ENCODE peak calls at places on chromosomes 5 and 9, in six cellular contexts. One of them, this sample, is unnamed.

GRCh38 chr5:166716856-166717492 is 1574.5 kb upstream of the WWC1 start:
- DNase-seq in cardiac muscle cell: no peak
- DNase-seq in adrenal gland: no peak
- DNase-seq in right atrium auricular region: no peak
- DNase-seq in ovary: no peak
- DNase-seq in fibroblast of the aortic adventitia: no peak
- DNase-seq in this sample: no peak

GRCh38 chr9:129838707-129839259 is 3.5 kb downstream of the USP20 start:
- DNase-seq in adrenal gland: no peak
- DNase-seq in cardiac muscle cell: no peak
- DNase-seq in ovary: no peak
- DNase-seq in right atrium auricular region: no peak
- DNase-seq in fibroblast of the aortic adventitia: peak
- DNase-seq in this sample: peak

GRCh38 chr9:3528466-3528865 is 2.7 kb upstream of the RFX3 start:
- DNase-seq in adrenal gland: no peak
- DNase-seq in fibroblast of the aortic adventitia: no peak
- DNase-seq in cardiac muscle cell: no peak
- DNase-seq in ovary: no peak
- DNase-seq in right atrium auricular region: no peak
- DNase-seq in this sample: no peak

GRCh38 chr9:35816708-35817107 is 1.9 kb upstream of the HINT2 start:
- DNase-seq in cardiac muscle cell: no peak
- DNase-seq in right atrium auricular region: no peak
- DNase-seq in adrenal gland: no peak
- DNase-seq in fibroblast of the aortic adventitia: no peak
- DNase-seq in ovary: no peak
- DNase-seq in this sample: no peak

GRCh38 chr5:174937201-174938130 is 213.1 kb downstream of the MSX2 start:
- DNase-seq in cardiac muscle cell: no peak
- DNase-seq in adrenal gland: no peak
- DNase-seq in right atrium auricular region: no peak
- DNase-seq in fibroblast of the aortic adventitia: no peak
- DNase-seq in ovary: no peak
- DNase-seq in this sample: no peak

GRCh38 chr5:69230181-69230580 is 4.5 kb upstream of the CDK7 start:
- DNase-seq in ovary: no peak
- DNase-seq in right atrium auricular region: no peak
- DNase-seq in cardiac muscle cell: no peak
- DNase-seq in fibroblast of the aortic adventitia: no peak
- DNase-seq in adrenal gland: no peak
- DNase-seq in this sample: no peak

GRCh38 chr9:113187935-113188595 is 33.0 kb downstream of the FKBP15 start:
- DNase-seq in cardiac muscle cell: no peak
- DNase-seq in right atrium auricular region: peak
- DNase-seq in ovary: no peak
- DNase-seq in adrenal gland: no peak
- DNase-seq in fibroblast of the aortic adventitia: peak
- DNase-seq in this sample: peak

GRCh38 chr5:127031147-127031862 is 947 bp upstream of the MARCHF3 start:
- DNase-seq in cardiac muscle cell: peak
- DNase-seq in right atrium auricular region: no peak
- DNase-seq in ovary: no peak
- DNase-seq in fibroblast of the aortic adventitia: no peak
- DNase-seq in adrenal gland: peak
- DNase-seq in this sample: no peak

GRCh38 chr5:159933531-159934485 is 17.5 kb downstream of the ADRA1B start:
- DNase-seq in ovary: no peak
- DNase-seq in fibroblast of the aortic adventitia: no peak
- DNase-seq in cardiac muscle cell: no peak
- DNase-seq in right atrium auricular region: no peak
- DNase-seq in adrenal gland: no peak
- DNase-seq in this sample: no peak

GRCh38 chr5:20601678-20602100 is 613.7 kb upstream of the CDH18 start:
- DNase-seq in ovary: no peak
- DNase-seq in right atrium auricular region: no peak
- DNase-seq in cardiac muscle cell: no peak
- DNase-seq in fibroblast of the aortic adventitia: peak
- DNase-seq in adrenal gland: no peak
- DNase-seq in this sample: no peak

GRCh38 chr5:145778144-145778900 is 56.8 kb downstream of the PRELID2 start:
- DNase-seq in right atrium auricular region: peak
- DNase-seq in cardiac muscle cell: no peak
- DNase-seq in ovary: no peak
- DNase-seq in adrenal gland: no peak
- DNase-seq in fibroblast of the aortic adventitia: no peak
- DNase-seq in this sample: no peak

GRCh38 chr9:113990975-113991471 is 87.1 kb downstream of the AMBP start:
- DNase-seq in ovary: no peak
- DNase-seq in right atrium auricular region: no peak
- DNase-seq in fibroblast of the aortic adventitia: peak
- DNase-seq in adrenal gland: no peak
- DNase-seq in cardiac muscle cell: no peak
- DNase-seq in this sample: no peak

GRCh38 chr5:143987751-143988560 is 176.0 kb downstream of the HMHB1 start:
- DNase-seq in ovary: no peak
- DNase-seq in right atrium auricular region: no peak
- DNase-seq in cardiac muscle cell: no peak
- DNase-seq in fibroblast of the aortic adventitia: no peak
- DNase-seq in adrenal gland: no peak
- DNase-seq in this sample: no peak

GRCh38 chr9:87610200-87611155 is 112.8 kb downstream of the DAPK1 start:
- DNase-seq in ovary: no peak
- DNase-seq in right atrium auricular region: no peak
- DNase-seq in adrenal gland: no peak
- DNase-seq in cardiac muscle cell: no peak
- DNase-seq in fibroblast of the aortic adventitia: peak
- DNase-seq in this sample: no peak

GRCh38 chr9:100428871-100429654 is 2.1 kb downstream of the MSANTD3 start:
- DNase-seq in ovary: peak
- DNase-seq in cardiac muscle cell: no peak
- DNase-seq in right atrium auricular region: peak
- DNase-seq in fibroblast of the aortic adventitia: peak
- DNase-seq in adrenal gland: peak
- DNase-seq in this sample: peak

GRCh38 chr9:107024193-107024592 is 161.2 kb downstream of the ZNF462 start:
- DNase-seq in ovary: no peak
- DNase-seq in cardiac muscle cell: no peak
- DNase-seq in fibroblast of the aortic adventitia: no peak
- DNase-seq in adrenal gland: no peak
- DNase-seq in right atrium auricular region: no peak
- DNase-seq in this sample: no peak

GRCh38 chr5:89537800-89538199 is 654.8 kb upstream of the MEF2C start:
- DNase-seq in cardiac muscle cell: no peak
- DNase-seq in ovary: no peak
- DNase-seq in fibroblast of the aortic adventitia: no peak
- DNase-seq in right atrium auricular region: no peak
- DNase-seq in adrenal gland: no peak
- DNase-seq in this sample: no peak

GRCh38 chr9:129111143-129111761 is at the start of gene PTPA:
- DNase-seq in fibroblast of the aortic adventitia: peak
- DNase-seq in right atrium auricular region: peak
- DNase-seq in adrenal gland: peak
- DNase-seq in ovary: peak
- DNase-seq in cardiac muscle cell: peak
- DNase-seq in this sample: peak

GRCh38 chr5:32428426-32428825 is 16.1 kb downstream of the ZFR start:
- DNase-seq in right atrium auricular region: no peak
- DNase-seq in adrenal gland: no peak
- DNase-seq in cardiac muscle cell: no peak
- DNase-seq in ovary: no peak
- DNase-seq in fibroblast of the aortic adventitia: no peak
- DNase-seq in this sample: no peak

GRCh38 chr9:136379891-136380290 is 6.4 kb upstream of the CARD9 start:
- DNase-seq in ovary: no peak
- DNase-seq in fibroblast of the aortic adventitia: no peak
- DNase-seq in adrenal gland: no peak
- DNase-seq in cardiac muscle cell: no peak
- DNase-seq in right atrium auricular region: no peak
- DNase-seq in this sample: no peak

GRCh38 chr5:167912944-167913343 is 378.5 kb upstream of the WWC1 start:
- DNase-seq in ovary: no peak
- DNase-seq in cardiac muscle cell: no peak
- DNase-seq in adrenal gland: no peak
- DNase-seq in fibroblast of the aortic adventitia: peak
- DNase-seq in right atrium auricular region: no peak
- DNase-seq in this sample: no peak

GRCh38 chr5:157371655-157372471 is 88.2 kb upstream of the NIPAL4 start:
- DNase-seq in right atrium auricular region: no peak
- DNase-seq in fibroblast of the aortic adventitia: peak
- DNase-seq in adrenal gland: no peak
- DNase-seq in ovary: no peak
- DNase-seq in cardiac muscle cell: no peak
- DNase-seq in this sample: peak

GRCh38 chr5:102590467-102590866 is 91.7 kb upstream of the SLCO6A1 start:
- DNase-seq in cardiac muscle cell: no peak
- DNase-seq in adrenal gland: no peak
- DNase-seq in ovary: no peak
- DNase-seq in right atrium auricular region: no peak
- DNase-seq in fibroblast of the aortic adventitia: no peak
- DNase-seq in this sample: no peak

DNA sequence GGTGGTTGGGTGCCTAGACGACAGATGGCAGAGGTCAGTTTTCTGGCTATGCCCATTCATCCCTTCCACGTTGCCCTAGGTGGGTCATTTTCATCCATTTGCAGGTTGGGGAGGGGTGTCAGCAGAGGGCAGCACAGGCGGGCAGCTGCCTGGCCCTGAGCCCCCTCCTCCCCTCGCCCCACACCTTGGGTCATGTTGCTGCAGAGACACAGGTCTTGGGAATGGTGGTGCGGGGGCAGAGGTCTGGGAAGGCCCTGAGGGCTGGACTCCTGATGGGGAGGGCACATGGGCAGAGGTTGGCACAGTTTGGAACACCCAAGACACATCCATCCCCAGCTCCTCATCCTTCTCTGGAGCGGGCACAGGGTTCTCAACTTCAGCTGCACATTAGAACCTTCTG is 103.2 kb upstream of the LMX1B start:
- DNase-seq in cardiac muscle cell: no peak
- DNase-seq in ovary: no peak
- DNase-seq in right atrium auricular region: no peak
- DNase-seq in fibroblast of the aortic adventitia: no peak
- DNase-seq in adrenal gland: no peak
- DNase-seq in this sample: no peak
- TF ChIP-seq CTCF in cardiac muscle cell: no peak
- TF ChIP-seq CTCF in ovary: no peak
- TF ChIP-seq CTCF in right atrium auricular region: no peak
- TF ChIP-seq CTCF in fibroblast of the aortic adventitia: no peak
- TF ChIP-seq CTCF in adrenal gland: no peak
- TF ChIP-seq CTCF in this sample: no peak

GRCh38 chr9:95495529-95495928 is 21.2 kb downstream of the PTCH1 start:
- DNase-seq in cardiac muscle cell: no peak
- DNase-seq in fibroblast of the aortic adventitia: no peak
- DNase-seq in adrenal gland: no peak
- DNase-seq in ovary: no peak
- DNase-seq in right atrium auricular region: no peak
- DNase-seq in this sample: no peak

GRCh38 chr9:95494022-95494415 is 22.8 kb downstream of the PTCH1 start:
- DNase-seq in adrenal gland: no peak
- DNase-seq in ovary: no peak
- DNase-seq in right atrium auricular region: no peak
- DNase-seq in fibroblast of the aortic adventitia: no peak
- DNase-seq in cardiac muscle cell: no peak
- DNase-seq in this sample: no peak

GRCh38 chr9:95495988-95496387 is 20.8 kb downstream of the PTCH1 start:
- DNase-seq in adrenal gland: no peak
- DNase-seq in fibroblast of the aortic adventitia: no peak
- DNase-seq in cardiac muscle cell: no peak
- DNase-seq in ovary: no peak
- DNase-seq in right atrium auricular region: no peak
- DNase-seq in this sample: no peak

GRCh38 chr9:95491543-95492330 is 25.0 kb downstream of the PTCH1 start:
- DNase-seq in ovary: no peak
- DNase-seq in adrenal gland: no peak
- DNase-seq in cardiac muscle cell: no peak
- DNase-seq in right atrium auricular region: no peak
- DNase-seq in fibroblast of the aortic adventitia: no peak
- DNase-seq in this sample: no peak

GRCh38 chr9:95494416-95495371 is 22.1 kb downstream of the PTCH1 start:
- DNase-seq in ovary: no peak
- DNase-seq in cardiac muscle cell: no peak
- DNase-seq in adrenal gland: peak
- DNase-seq in fibroblast of the aortic adventitia: no peak
- DNase-seq in right atrium auricular region: no peak
- DNase-seq in this sample: no peak
- H3K4me3 ChIP-seq in ovary: no peak
- H3K4me3 ChIP-seq in cardiac muscle cell: no peak
- H3K4me3 ChIP-seq in adrenal gland: no peak
- H3K4me3 ChIP-seq in fibroblast of the aortic adventitia: no peak
- H3K4me3 ChIP-seq in right atrium auricular region: no peak
- H3K4me3 ChIP-seq in this sample: no peak

GRCh38 chr9:19512432-19512831 is 103.6 kb downstream of the ACER2 start:
- DNase-seq in ovary: no peak
- DNase-seq in right atrium auricular region: no peak
- DNase-seq in fibroblast of the aortic adventitia: no peak
- DNase-seq in cardiac muscle cell: no peak
- DNase-seq in adrenal gland: no peak
- DNase-seq in this sample: no peak

GRCh38 chr9:19521205-19521604 is 112.4 kb downstream of the ACER2 start:
- DNase-seq in cardiac muscle cell: no peak
- DNase-seq in right atrium auricular region: no peak
- DNase-seq in adrenal gland: no peak
- DNase-seq in ovary: no peak
- DNase-seq in fibroblast of the aortic adventitia: no peak
- DNase-seq in this sample: no peak

GRCh38 chr9:19516348-19516747 is 107.5 kb downstream of the ACER2 start:
- DNase-seq in cardiac muscle cell: no peak
- DNase-seq in right atrium auricular region: no peak
- DNase-seq in fibroblast of the aortic adventitia: no peak
- DNase-seq in ovary: no peak
- DNase-seq in adrenal gland: no peak
- DNase-seq in this sample: no peak

GRCh38 chr9:19513671-19514275 is 105.0 kb downstream of the ACER2 start:
- DNase-seq in ovary: no peak
- DNase-seq in cardiac muscle cell: no peak
- DNase-seq in fibroblast of the aortic adventitia: peak
- DNase-seq in adrenal gland: no peak
- DNase-seq in right atrium auricular region: no peak
- DNase-seq in this sample: no peak

GRCh38 chr9:19517202-19517942 is 108.6 kb downstream of the ACER2 start:
- DNase-seq in fibroblast of the aortic adventitia: no peak
- DNase-seq in right atrium auricular region: no peak
- DNase-seq in adrenal gland: no peak
- DNase-seq in ovary: no peak
- DNase-seq in cardiac muscle cell: no peak
- DNase-seq in this sample: no peak
- TF ChIP-seq CTCF in fibroblast of the aortic adventitia: peak
- TF ChIP-seq CTCF in right atrium auricular region: no peak
- TF ChIP-seq CTCF in adrenal gland: no peak
- TF ChIP-seq CTCF in ovary: no peak
- TF ChIP-seq CTCF in cardiac muscle cell: peak
- TF ChIP-seq CTCF in this sample: peak

DNA sequence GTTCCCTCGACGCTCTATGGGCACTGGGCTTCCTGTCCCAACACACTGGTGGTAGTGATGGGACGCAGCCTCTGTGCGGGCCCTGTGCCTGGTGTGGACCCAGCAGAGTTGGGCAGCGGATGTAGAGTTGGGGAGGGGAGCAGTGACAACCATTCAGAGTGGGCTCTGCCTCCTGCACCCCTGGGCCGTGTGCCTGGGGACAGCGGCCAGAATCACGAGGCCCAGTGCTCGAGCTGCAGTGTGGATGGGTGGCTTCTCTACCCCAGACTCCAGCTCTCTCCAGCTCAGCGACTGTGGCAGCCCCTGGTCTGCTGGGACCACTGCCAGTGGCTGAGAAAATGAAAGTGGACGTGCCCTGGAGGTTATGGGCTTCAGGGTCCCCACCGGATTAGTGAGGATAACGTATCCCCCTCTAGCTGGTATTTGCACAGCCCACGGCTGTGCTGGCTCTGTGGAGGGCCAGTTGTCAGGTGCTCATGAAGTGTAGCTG is 18.6 kb downstream of the RXRA start:
- DNase-seq in right atrium auricular region: no peak
- DNase-seq in ovary: no peak
- DNase-seq in adrenal gland: no peak
- DNase-seq in fibroblast of the aortic adventitia: no peak
- DNase-seq in cardiac muscle cell: no peak
- DNase-seq in this sample: no peak
- H3K4me3 ChIP-seq in right atrium auricular region: no peak
- H3K4me3 ChIP-seq in ovary: no peak
- H3K4me3 ChIP-seq in adrenal gland: no peak
- H3K4me3 ChIP-seq in fibroblast of the aortic adventitia: no peak
- H3K4me3 ChIP-seq in cardiac muscle cell: no peak
- H3K4me3 ChIP-seq in this sample: no peak

This sample was measured in BJ.